ENCODE peak calls at places on chromosomes 16 and 17, in seven cellular contexts. C is A549, L is H1, E is SK-N-SH, A is K562, P is HepG2, T is GM12878. J is an unnamed sample.

GRCh38 chr17:29178750-29179231 is 1.4 kb downstream of the MYO18A start:
- DNase-seq in A (no peak), P (peak; percentile 29), C (peak; percentile 41), E (no peak), L (no peak), T (no peak), J (no peak)

GRCh38 chr17:67503184-67503583 is 126.1 kb downstream of the PITPNC1 start:
- DNase-seq in P (no peak), E (no peak), T (no peak), C (no peak), L (no peak), A (no peak), J (peak; percentile 53)

GRCh38 chr16:9050102-9050830 is 41.2 kb upstream of the HAPSTR1 start:
- DNase-seq in T (no peak), E (peak; percentile 22), A (peak; percentile 82), C (no peak), P (peak; percentile 52), L (peak; percentile 73), J (peak; percentile 16)

GRCh38 chr16:31713945-31714898 is 159.4 kb upstream of the ZNF267 start:
- DNase-seq in L (peak; percentile 21), P (no peak), E (peak; percentile 60), C (no peak), A (peak; percentile 57), T (no peak), J (no peak)

GRCh38 chr17:38729886-38730525 is at the start of gene CISD3:
- DNase-seq in E (peak; percentile 95), L (no peak), T (no peak), C (peak; percentile 86), A (peak; percentile 93), P (peak; percentile 81), J (peak; percentile 76)

GRCh38 chr16:50446861-50447260 is 78.1 kb upstream of the BRD7 start:
- DNase-seq in P (no peak), E (no peak), A (no peak), C (no peak), T (no peak), L (no peak), J (no peak)

GRCh38 chr16:82031116-82032084 is 3.7 kb upstream of the HSD17B2 start:
- DNase-seq in C (peak; percentile 50), E (peak; percentile 50), L (no peak), A (peak; percentile 28), P (peak; percentile 71), T (no peak), J (peak; percentile 72)

GRCh38 chr17:12637015-12637414 is 28.7 kb upstream of the MYOCD start:
- DNase-seq in L (peak; percentile 47), E (no peak), T (no peak), C (peak; percentile 56), A (no peak), P (no peak), J (peak; percentile 99)

GRCh38 chr16:1488054-1488601 is 616 bp downstream of the PTX4 start:
- DNase-seq in T (no peak), E (no peak), P (no peak), C (no peak), A (no peak), L (no peak), J (no peak)

GRCh38 chr17:20300399-20301037 is 166.8 kb downstream of the LGALS9B start:
- DNase-seq in E (no peak), P (no peak), A (no peak), C (no peak), T (no peak), L (no peak), J (peak; percentile 95)

GRCh38 chr17:20304961-20305360 is 162.4 kb downstream of the LGALS9B start:
- DNase-seq in C (no peak), T (no peak), L (no peak), A (no peak), P (no peak), E (no peak), J (no peak)

GRCh38 chr17:20299013-20299412 is 168.3 kb downstream of the LGALS9B start:
- DNase-seq in E (no peak), C (no peak), T (no peak), P (no peak), A (no peak), L (no peak), J (no peak)

GRCh38 chr17:20306924-20307323 is 160.4 kb downstream of the LGALS9B start:
- DNase-seq in C (no peak), P (no peak), E (no peak), L (no peak), A (no peak), T (no peak), J (no peak)

GRCh38 chr17:20302191-20302917 is 165.0 kb downstream of the LGALS9B start:
- DNase-seq in A (no peak), L (no peak), P (no peak), C (no peak), T (no peak), E (no peak), J (peak; percentile 4)
- TF ChIP-seq RFX5 in A (no peak), L (no peak), P (no peak), C (no peak), T (no peak), E (no peak), J (no peak)

GRCh38 chr16:10517868-10518267 is 62.5 kb downstream of the EMP2 start:
- DNase-seq in E (no peak), A (no peak), P (no peak), T (no peak), L (no peak), C (no peak), J (no peak)

GRCh38 chr16:10510279-10510678 is 70.1 kb downstream of the EMP2 start:
- DNase-seq in A (no peak), L (no peak), P (no peak), C (no peak), E (no peak), T (no peak), J (no peak)

GRCh38 chr16:10511829-10512228 is 68.6 kb downstream of the EMP2 start:
- DNase-seq in C (no peak), T (no peak), L (no peak), E (no peak), P (no peak), A (no peak), J (no peak)

GRCh38 chr16:10518479-10519041 is 61.8 kb downstream of the EMP2 start:
- DNase-seq in E (no peak), C (no peak), P (no peak), T (no peak), A (no peak), L (no peak), J (no peak)

DNA sequence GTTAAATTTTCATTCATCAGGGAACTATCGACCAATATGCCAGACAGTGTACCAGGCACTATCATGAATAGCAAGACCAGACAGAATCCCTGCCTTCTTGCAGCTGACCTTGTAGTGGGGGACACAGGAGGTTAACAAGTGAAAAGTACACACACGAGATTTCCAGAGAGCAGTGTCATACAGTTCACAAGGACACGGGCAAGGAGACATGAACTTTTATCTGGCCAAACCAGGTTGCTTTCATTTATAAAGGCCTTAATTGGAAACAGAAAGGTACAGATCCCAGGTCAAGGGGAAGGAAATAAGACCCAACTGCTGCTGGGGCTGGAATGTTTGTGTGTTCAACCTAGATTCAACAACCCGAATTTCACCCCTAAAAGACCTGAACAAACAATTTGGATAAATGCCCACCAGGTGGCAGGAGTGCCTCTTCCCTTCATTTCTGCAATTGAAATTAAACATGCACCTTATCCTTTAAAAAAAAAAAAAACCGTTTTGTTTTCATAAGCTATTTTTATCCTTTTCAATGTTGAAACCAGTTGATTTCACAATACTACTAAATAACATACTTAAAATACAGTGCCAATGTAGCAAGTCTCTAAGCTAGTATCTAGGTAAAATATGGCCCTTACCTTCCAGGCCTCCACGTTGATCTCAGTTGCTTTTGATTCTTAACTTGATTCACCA is 65.9 kb downstream of the EMP2 start:
- DNase-seq in T (no peak), A (peak; percentile 63), E (peak; percentile 62), L (no peak), P (peak; percentile 73), C (peak; percentile 40), J (peak; percentile 70)
- TF ChIP-seq RFX5 in T (no peak), A (no peak), E (no peak), L (no peak), P (no peak), C (no peak), J (no peak)

GRCh38 chr16:83994703-83995102 is 26.7 kb downstream of the NECAB2 start:
- DNase-seq in E (no peak), T (no peak), P (no peak), L (no peak), C (no peak), A (no peak), J (peak; percentile 22)

GRCh38 chr16:83995756-83996155 is 27.7 kb downstream of the NECAB2 start:
- DNase-seq in A (peak; percentile 46), T (no peak), P (no peak), E (no peak), L (no peak), C (no peak), J (peak; percentile 10)

GRCh38 chr16:83992624-83993023 is 24.6 kb downstream of the NECAB2 start:
- DNase-seq in A (no peak), E (no peak), C (no peak), P (no peak), L (no peak), T (no peak), J (peak; percentile 71)

GRCh38 chr16:83996481-83997252 is 28.6 kb downstream of the NECAB2 start:
- DNase-seq in C (peak; percentile 23), L (no peak), E (no peak), T (no peak), A (no peak), P (no peak), J (no peak)

GRCh38 chr16:83994087-83994486 is 26.0 kb downstream of the NECAB2 start:
- DNase-seq in L (no peak), E (no peak), T (no peak), A (no peak), C (peak; percentile 75), P (peak; percentile 75), J (peak; percentile 95)
- TF ChIP-seq RFX5 in L (no peak), E (no peak), T (no peak), A (no peak), C (no peak), P (no peak), J (no peak)

GRCh38 chr17:57551321-57552079 is 193.6 kb downstream of the CCDC182 start:
- DNase-seq in C (no peak), A (no peak), P (no peak), T (peak; percentile 69), E (no peak), L (no peak), J (no peak)

GRCh38 chr17:57550671-57551315 is 194.3 kb downstream of the CCDC182 start:
- DNase-seq in C (no peak), L (no peak), A (no peak), E (no peak), T (no peak), P (no peak), J (no peak)

GRCh38 chr17:57553991-57554825 is 190.9 kb downstream of the CCDC182 start:
- DNase-seq in T (no peak), C (no peak), L (no peak), A (peak; percentile 80), E (peak; percentile 36), P (no peak), J (peak; percentile 43)

GRCh38 chr17:57553525-57553924 is 191.6 kb downstream of the CCDC182 start:
- DNase-seq in T (no peak), L (no peak), C (no peak), A (peak; percentile 87), P (no peak), E (no peak), J (peak; percentile 80)

DNA sequence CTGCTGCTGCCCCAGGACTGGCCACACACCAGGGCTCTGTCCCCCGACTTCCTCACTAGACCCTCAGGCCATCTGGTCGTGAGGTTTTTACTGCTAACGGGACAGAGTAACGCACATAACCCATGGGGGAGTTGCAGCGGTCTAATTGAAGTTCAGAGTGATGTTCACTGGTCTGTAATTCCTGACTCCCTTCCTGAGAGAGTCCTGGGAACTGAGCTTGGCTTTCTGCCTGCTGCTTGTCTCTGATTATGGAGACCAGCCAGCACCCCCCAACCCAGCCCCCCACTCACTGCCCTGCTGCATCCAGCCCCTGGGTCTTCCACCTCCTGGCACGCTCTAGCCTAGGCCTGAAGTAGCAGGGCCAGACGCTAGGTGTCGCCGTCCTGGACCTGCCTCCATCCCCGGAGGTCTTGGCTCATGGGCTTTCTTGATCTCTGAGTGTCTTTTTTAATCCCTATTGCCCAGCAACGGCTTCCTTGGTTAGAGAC is 192.9 kb downstream of the CCDC182 start:
- DNase-seq in L (no peak), C (no peak), E (peak; percentile 84), T (no peak), A (peak; percentile 68), P (no peak), J (no peak)
- TF ChIP-seq RFX5 in L (no peak), C (no peak), E (no peak), T (no peak), A (no peak), P (no peak), J (no peak)